ENCODE peak calls at places on chromosomes 16 and 17, in seven cellular contexts. G is SK-N-SH, R is K562, F is H1, Z is GM12891, Q is GM12892, V is HepG2. U is an unnamed sample.

GRCh38 chr17:74646231-74646630 is 22.7 kb upstream of the CD300E start:
- DNase-seq in G (peak), R (peak), F (no peak), Z (no peak), Q (no peak), V (peak), U (no peak)

GRCh38 chr17:32927724-32928526 is at the start of gene TMEM98:
- DNase-seq in F (no peak), G (peak), R (peak), V (no peak), Z (peak), Q (no peak), U (no peak)

GRCh38 chr16:19431636-19432340 is 14.1 kb downstream of the TMC5 start:
- DNase-seq in R (no peak), Z (no peak), Q (no peak), V (no peak), F (no peak), G (no peak), U (no peak)

GRCh38 chr17:45155483-45155882 is 6.2 kb upstream of the HEXIM2 start:
- DNase-seq in Q (no peak), G (no peak), Z (no peak), R (no peak), F (no peak), V (no peak), U (no peak)

GRCh38 chr17:73584987-73585386 is 59.3 kb downstream of the SDK2 start:
- DNase-seq in V (no peak), Q (no peak), R (no peak), Z (no peak), F (no peak), G (no peak), U (no peak)

GRCh38 chr16:28069921-28070794 is 6.6 kb upstream of the GSG1L start:
- DNase-seq in Q (no peak), V (no peak), Z (no peak), G (no peak), R (no peak), F (no peak), U (no peak)

GRCh38 chr17:32688221-32688620 is 188.7 kb downstream of the MYO1D start:
- DNase-seq in R (no peak), F (no peak), Q (no peak), V (no peak), G (no peak), Z (no peak), U (no peak)

GRCh38 chr17:40309031-40309937 is at the start of gene RARA:
- DNase-seq in Z (peak), V (peak), Q (no peak), F (no peak), R (peak), G (peak), U (no peak)

GRCh38 chr16:87324411-87325275 is 7.5 kb upstream of the C16orf95 start:
- DNase-seq in G (peak), Q (peak), Z (peak), V (peak), F (peak), R (peak), U (no peak)

GRCh38 chr17:51819341-51819740 is 339.2 kb downstream of the CA10 start:
- DNase-seq in Z (no peak), Q (no peak), G (no peak), V (no peak), R (no peak), F (no peak), U (no peak)

GRCh38 chr16:23286131-23286532 is 16.0 kb upstream of the SCNN1B start:
- DNase-seq in Q (no peak), G (no peak), F (no peak), R (no peak), V (no peak), Z (no peak), U (no peak)

GRCh38 chr17:2040942-2041560 is 771 bp upstream of the OVCA2 start:
- DNase-seq in R (no peak), Z (no peak), Q (no peak), G (no peak), F (no peak), V (no peak), U (no peak)

GRCh38 chr17:46772879-46773620 is 45.4 kb downstream of the WNT3 start:
- DNase-seq in V (no peak), Z (no peak), F (no peak), Q (no peak), R (no peak), G (peak), U (no peak)

GRCh38 chr16:68265078-68265925 is 976 bp downstream of the SLC7A6 start:
- DNase-seq in V (peak), F (no peak), R (peak), Z (no peak), Q (no peak), G (peak), U (no peak)

GRCh38 chr17:40953876-40954275 is 12.9 kb downstream of the KRT39 start:
- DNase-seq in V (no peak), Q (no peak), R (no peak), G (no peak), Z (no peak), F (no peak), U (no peak)

GRCh38 chr16:180921-181667 is 835 bp downstream of the HBQ1 start:
- DNase-seq in R (peak), V (peak), Z (peak), G (peak), Q (peak), F (peak), U (peak)

GRCh38 chr16:68843482-68844210 is at the start of gene TANGO6:
- DNase-seq in F (peak), G (peak), Z (peak), Q (peak), V (peak), R (peak), U (peak)

GRCh38 chr17:47275245-47275984 is 21.8 kb downstream of the ITGB3 start:
- DNase-seq in R (peak), Q (no peak), V (no peak), G (peak), F (no peak), Z (no peak), U (no peak)

GRCh38 chr17:65332375-65332774 is 195.2 kb downstream of the RGS9 start:
- DNase-seq in F (no peak), G (no peak), V (no peak), R (no peak), Q (no peak), Z (no peak), U (no peak)

GRCh38 chr17:17749921-17750320 is 68.7 kb downstream of the RAI1 start:
- DNase-seq in Q (no peak), F (peak), Z (no peak), R (peak), V (peak), G (peak), U (peak)

GRCh38 chr16:1818873-1819525 is 7.6 kb downstream of the HAGH start:
- DNase-seq in R (no peak), Q (no peak), G (no peak), V (no peak), F (no peak), Z (no peak), U (no peak)

GRCh38 chr16:70512456-70512855 is 10.9 kb downstream of the COG4 start:
- DNase-seq in F (no peak), Z (no peak), G (no peak), Q (no peak), V (no peak), R (no peak), U (no peak)

GRCh38 chr17:37490638-37491614 is 1.2 kb downstream of the DUSP14 start:
- DNase-seq in V (peak), R (peak), G (no peak), Q (no peak), F (no peak), Z (no peak), U (no peak)

GRCh38 chr17:76446449-76447231 is 6.3 kb downstream of the UBE2O start:
- DNase-seq in G (no peak), R (peak), V (peak), F (no peak), Z (no peak), Q (no peak), U (no peak)

GRCh38 chr16:21684199-21684598 is 20.4 kb downstream of the OTOA start:
- DNase-seq in R (peak), Q (no peak), F (no peak), Z (no peak), G (peak), V (peak), U (no peak)

GRCh38 chr17:73630531-73630930 is 13.7 kb downstream of the SDK2 start:
- DNase-seq in V (no peak), Q (no peak), F (no peak), Z (no peak), G (no peak), R (no peak), U (no peak)

GRCh38 chr16:67451704-67452435 is 20.9 kb downstream of the HSD11B2 start:
- DNase-seq in V (no peak), Z (no peak), R (no peak), G (no peak), F (no peak), Q (no peak), U (no peak)

GRCh38 chr17:9839433-9839832 is 13.7 kb downstream of the GLP2R start:
- DNase-seq in V (no peak), G (no peak), F (peak), R (no peak), Z (no peak), Q (no peak), U (no peak)

GRCh38 chr17:78120971-78121800 is 7.4 kb downstream of the TMC6 start:
- DNase-seq in G (no peak), R (no peak), Q (no peak), V (no peak), Z (no peak), F (no peak), U (no peak)

GRCh38 chr16:88133507-88133843 is 182.2 kb downstream of the BANP start:
- DNase-seq in V (no peak), Q (no peak), Z (no peak), G (no peak), R (no peak), F (no peak), U (no peak)

GRCh38 chr17:75909051-75909811 is 4.5 kb upstream of the MRPL38 start:
- DNase-seq in V (no peak), R (no peak), Q (no peak), Z (no peak), F (no peak), G (no peak), U (no peak)

GRCh38 chr17:45722161-45722560 is 62.0 kb upstream of the CRHR1 start:
- DNase-seq in Z (no peak), F (no peak), G (peak), V (peak), R (peak), Q (no peak), U (no peak)

GRCh38 chr16:9364721-9365693 is 273.6 kb downstream of the HAPSTR1 start:
- DNase-seq in F (no peak), Z (no peak), R (no peak), G (peak), V (peak), Q (no peak), U (no peak)

DNA sequence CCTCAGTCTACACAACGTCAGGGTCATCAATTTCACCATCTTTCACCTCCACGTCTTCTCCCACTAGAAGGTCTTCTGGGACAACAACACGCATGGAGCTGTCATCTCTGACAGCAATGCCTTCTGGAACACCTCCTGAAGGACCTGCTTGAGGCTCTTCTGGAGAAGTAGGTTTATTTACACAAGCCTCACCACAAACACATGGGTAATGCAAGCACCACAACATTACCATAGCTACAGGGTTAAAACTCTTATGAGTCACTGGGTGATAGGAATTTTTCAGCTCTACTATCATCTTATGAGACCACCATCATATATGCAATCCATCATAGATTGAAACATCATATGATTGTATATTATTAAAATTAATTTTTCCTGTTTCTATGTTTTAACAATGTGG is 215.4 kb downstream of the CHD9NB start:
- DNase-seq in F (no peak), Z (no peak), R (no peak), V (no peak), Q (no peak), G (no peak), U (no peak)
- TF ChIP-seq TAF1 in F (no peak), Z (no peak), R (no peak), V (no peak), Q (no peak), G (no peak), U (no peak)

GRCh38 chr17:62048262-62048661 is 16.8 kb downstream of the MED13 start:
- DNase-seq in F (no peak), G (no peak), Q (no peak), R (no peak), V (no peak), Z (no peak), U (no peak)

GRCh38 chr17:62045517-62045916 is 19.6 kb downstream of the MED13 start:
- DNase-seq in R (no peak), Q (no peak), F (no peak), G (no peak), V (no peak), Z (no peak), U (no peak)

GRCh38 chr17:62052765-62053338 is 12.2 kb downstream of the MED13 start:
- DNase-seq in Z (no peak), G (no peak), V (no peak), R (no peak), F (no peak), Q (no peak), U (no peak)

GRCh38 chr17:62051053-62051452 is 14.0 kb downstream of the MED13 start:
- DNase-seq in Q (no peak), V (peak), Z (no peak), R (no peak), F (no peak), G (no peak), U (no peak)

GRCh38 chr17:62049299-62049698 is 15.8 kb downstream of the MED13 start:
- DNase-seq in Z (no peak), Q (no peak), V (no peak), F (no peak), R (no peak), G (no peak), U (no peak)
- TF ChIP-seq TAF1 in Z (no peak), Q (no peak), V (no peak), F (no peak), R (no peak), G (no peak), U (no peak)

DNA sequence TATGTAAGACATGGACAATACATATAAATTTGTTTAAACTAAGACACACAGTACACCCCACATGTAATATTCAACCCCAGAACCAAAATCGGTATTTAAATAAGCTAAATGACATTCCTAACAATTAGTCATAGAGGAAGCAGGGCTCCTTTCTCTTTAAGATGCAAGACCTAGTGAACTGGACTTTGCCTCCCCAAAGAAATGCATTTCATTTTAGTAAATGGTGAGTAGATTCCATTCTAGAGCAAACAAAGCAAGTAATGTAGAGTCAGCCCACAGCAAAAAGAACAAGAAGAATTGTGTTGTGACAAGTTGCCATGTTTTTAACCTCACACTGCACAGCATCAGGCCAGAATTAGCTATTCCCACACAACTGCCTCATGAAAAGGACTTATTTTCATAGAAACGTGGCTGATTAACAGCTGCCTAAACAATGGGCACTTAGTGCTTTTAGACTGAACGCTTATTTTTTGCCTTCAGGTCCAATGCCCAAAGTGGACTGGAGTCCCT is 14.4 kb downstream of the DNAJC7 start:
- DNase-seq in R (no peak), Z (no peak), Q (no peak), G (no peak), V (peak), F (no peak), U (no peak)
- TF ChIP-seq TAF1 in R (no peak), Z (no peak), Q (no peak), G (no peak), V (no peak), F (no peak), U (no peak)

GRCh38 chr16:85207357-85207921 is 95.2 kb upstream of the CIBAR2 start:
- DNase-seq in F (no peak), R (no peak), G (peak), Q (no peak), V (no peak), Z (no peak), U (no peak)
- TF ChIP-seq TAF1 in F (no peak), R (no peak), G (no peak), Q (no peak), V (peak), Z (no peak), U (no peak)

GRCh38 chr16:30354423-30355143 is 525 bp downstream of the CD2BP2 start:
- DNase-seq in R (peak), G (peak), V (no peak), F (no peak), Z (no peak), Q (no peak), U (no peak)
- TF ChIP-seq TAF1 in R (no peak), G (no peak), V (no peak), F (no peak), Z (no peak), Q (no peak), U (no peak)

GRCh38 chr17:4229627-4230026 is 34.2 kb downstream of the ANKFY1 start:
- DNase-seq in G (no peak), R (no peak), Q (no peak), Z (no peak), V (no peak), F (no peak), U (no peak)

GRCh38 chr17:4233668-4234258 is 30.0 kb downstream of the ANKFY1 start:
- DNase-seq in F (no peak), Z (no peak), R (no peak), G (no peak), V (no peak), Q (no peak), U (no peak)

GRCh38 chr17:4230142-4230541 is 33.6 kb downstream of the ANKFY1 start:
- DNase-seq in F (no peak), R (no peak), G (no peak), Q (no peak), Z (no peak), V (no peak), U (no peak)

GRCh38 chr17:4234406-4234805 is 29.4 kb downstream of the ANKFY1 start:
- DNase-seq in V (no peak), Z (no peak), R (no peak), Q (no peak), F (no peak), G (no peak), U (no peak)

DNA sequence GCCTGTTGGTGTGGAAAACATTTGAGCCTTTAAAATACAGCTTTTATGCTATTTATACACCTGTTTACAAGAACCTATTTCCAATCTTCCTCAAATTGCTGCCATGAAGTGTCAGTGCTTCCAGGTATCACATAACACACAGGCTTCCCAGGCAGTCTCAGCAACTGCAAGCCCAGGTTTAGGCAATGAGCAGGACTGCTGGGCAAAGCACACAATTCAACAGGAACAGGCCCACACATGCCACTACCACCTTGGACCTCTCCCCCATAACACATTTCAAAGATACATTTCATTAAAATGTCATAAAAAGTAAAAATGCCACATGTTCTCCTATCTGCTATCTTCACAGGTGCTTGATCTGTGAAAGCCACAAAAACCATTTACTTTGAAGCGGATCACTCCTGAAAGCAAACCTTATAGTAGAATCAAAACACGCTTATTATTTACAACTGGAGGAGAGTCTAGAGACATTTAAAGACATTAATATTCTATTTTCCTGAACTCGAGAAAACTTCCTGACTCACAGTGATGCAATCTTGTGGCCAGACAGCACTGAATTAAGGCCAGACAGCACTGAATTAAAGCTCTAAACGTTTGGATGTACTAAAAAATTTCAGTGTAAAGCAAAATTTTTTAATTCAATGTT is 31.5 kb downstream of the ANKFY1 start:
- DNase-seq in Z (no peak), F (no peak), G (no peak), Q (no peak), V (no peak), R (no peak), U (no peak)
- TF ChIP-seq TAF1 in Z (no peak), F (no peak), G (no peak), Q (no peak), V (no peak), R (no peak), U (no peak)

DNA sequence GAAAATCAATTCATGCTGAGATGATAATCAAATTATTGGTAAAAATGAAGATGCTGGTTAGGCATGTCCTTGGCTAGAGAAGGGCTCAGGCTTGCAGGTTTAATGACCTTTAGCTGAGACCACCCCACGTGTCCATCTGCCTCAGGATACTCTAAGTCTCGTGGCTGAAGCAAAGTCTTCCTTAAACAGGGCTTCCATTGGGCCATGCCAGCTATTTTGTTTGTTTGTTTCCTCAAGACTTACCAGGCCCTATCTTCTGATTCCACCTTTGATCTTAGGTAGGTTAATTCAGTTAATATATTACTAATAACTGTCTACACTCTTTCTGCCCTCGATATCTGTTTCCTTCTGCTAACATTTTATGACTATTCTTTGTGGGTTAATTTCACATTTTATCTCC is 366.1 kb downstream of the CDH13 start:
- DNase-seq in V (no peak), R (no peak), G (no peak), Q (no peak), Z (no peak), F (no peak), U (no peak)
- TF ChIP-seq TAF1 in V (no peak), R (no peak), G (no peak), Q (no peak), Z (no peak), F (no peak), U (no peak)

U was measured in GM12878.